ENCODE peak calls at places on chromosome 17, in four cellular contexts. R, D, U and V are unnamed samples.
A peak's percentile ranks its signal among the peaks of the same experiment; 100 is the strongest.

GRCh38 chr17:1697681-1698080 is 12.5 kb downstream of the TLCD2 start:
- DNase-seq in R (no peak), D (no peak), U (no peak), V (no peak)

GRCh38 chr17:67180275-67180674 is 64.7 kb downstream of the HELZ start:
- DNase-seq in R (no peak), D (no peak), U (no peak), V (no peak)

GRCh38 chr17:3982113-3982512 is 17.9 kb upstream of the ATP2A3 start:
- DNase-seq in R (no peak), D (no peak), U (no peak), V (no peak)

GRCh38 chr17:1177099-1177996 is 2.4 kb downstream of the ABR start:
- DNase-seq in R (no peak), D (no peak), U (no peak), V (no peak)

GRCh38 chr17:43673516-43674323 is 12.0 kb upstream of the MEOX1 start:
- DNase-seq in R (no peak), D (no peak), U (peak; percentile 31), V (peak; percentile 89)

GRCh38 chr17:28030386-28030785 is 12.1 kb upstream of the NLK start:
- DNase-seq in R (no peak), D (no peak), U (no peak), V (no peak)

GRCh38 chr17:12867726-12868125 is 78.4 kb downstream of the ARHGAP44 start:
- DNase-seq in R (no peak), D (no peak), U (no peak), V (no peak)

GRCh38 chr17:32569171-32570080 is 82.6 kb downstream of the CDK5R1 start:
- DNase-seq in R (no peak), D (no peak), U (no peak), V (no peak)

GRCh38 chr17:2634361-2634960 is 41.0 kb downstream of the PAFAH1B1 start:
- DNase-seq in R (no peak), D (no peak), U (no peak), V (no peak)

GRCh38 chr17:10699861-10700260 is 2.5 kb downstream of the ADPRM start:
- DNase-seq in R (no peak), D (no peak), U (no peak), V (no peak)

GRCh38 chr17:36755586-36755985 is 154.2 kb downstream of the MRM1 start:
- DNase-seq in R (no peak), D (no peak), U (no peak), V (peak; percentile 13)

GRCh38 chr17:81221371-81221841 is 1.4 kb downstream of the CEP131 start:
- DNase-seq in R (no peak), D (no peak), U (no peak), V (no peak)

GRCh38 chr17:40461036-40461721 is 17.9 kb downstream of the IGFBP4 start:
- DNase-seq in R (no peak), D (no peak), U (no peak), V (no peak)

GRCh38 chr17:71970312-71970711 is 150.5 kb upstream of the SOX9 start:
- DNase-seq in R (no peak), D (no peak), U (no peak), V (no peak)

GRCh38 chr17:32755045-32755805 is 121.7 kb downstream of the MYO1D start:
- DNase-seq in R (no peak), D (peak; percentile 34), U (no peak), V (no peak)

GRCh38 chr17:58184986-58185761 is 7.4 kb upstream of the EPX start:
- DNase-seq in R (no peak), D (no peak), U (no peak), V (no peak)

GRCh38 chr17:77254961-77255741 is 114.4 kb downstream of the SEC14L1 start:
- DNase-seq in R (no peak), D (peak; percentile 82), U (no peak), V (no peak)

GRCh38 chr17:28878981-28879380 is 18.6 kb downstream of the FLOT2 start:
- DNase-seq in R (no peak), D (no peak), U (no peak), V (no peak)

GRCh38 chr17:65039349-65039988 is 17.1 kb downstream of the GNA13 start:
- DNase-seq in R (no peak), D (no peak), U (no peak), V (no peak)

GRCh38 chr17:17605747-17606083 is 14.2 kb upstream of the PEMT start:
- DNase-seq in R (no peak), D (peak; percentile 48), U (no peak), V (no peak)

GRCh38 chr17:29593546-29594440 is 861 bp downstream of the ANKRD13B start:
- DNase-seq in R (no peak), D (no peak), U (no peak), V (no peak)

GRCh38 chr17:48131216-48131824 is 23.8 kb downstream of the SNX11 start:
- DNase-seq in R (no peak), D (peak; percentile 18), U (no peak), V (peak; percentile 69)

GRCh38 chr17:64146418-64147109 is 16.6 kb upstream of the ERN1 start:
- DNase-seq in R (no peak), D (no peak), U (peak; percentile 43), V (no peak)

GRCh38 chr17:2828396-2829038 is 32.3 kb downstream of the RAP1GAP2 start:
- DNase-seq in R (no peak), D (no peak), U (peak; percentile 68), V (peak; percentile 88)

GRCh38 chr17:77636835-77637806 is 321.4 kb upstream of the TNRC6C start:
- DNase-seq in R (no peak), D (no peak), U (no peak), V (no peak)

GRCh38 chr17:29686998-29687397 is 64.3 kb upstream of the CORO6 start:
- DNase-seq in R (no peak), D (no peak), U (no peak), V (no peak)

GRCh38 chr17:17043668-17044226 is 1.5 kb downstream of the MPRIP start:
- DNase-seq in R (no peak), D (no peak), U (no peak), V (no peak)

GRCh38 chr17:81465912-81466311 is 46.7 kb downstream of the ACTG1 start:
- DNase-seq in R (no peak), D (no peak), U (no peak), V (no peak)

GRCh38 chr17:47279062-47279801 is 25.6 kb downstream of the ITGB3 start:
- DNase-seq in R (no peak), D (peak; percentile 80), U (no peak), V (no peak)

GRCh38 chr17:29388937-29389336 is 1.2 kb upstream of the TAOK1 start:
- DNase-seq in R (no peak), D (no peak), U (no peak), V (no peak)

GRCh38 chr17:21089145-21089544 is 37.6 kb upstream of the DHRS7B start:
- DNase-seq in R (no peak), D (peak; percentile 29), U (no peak), V (no peak)

GRCh38 chr17:6435968-6436367 is 1.0 kb upstream of the AIPL1 start:
- DNase-seq in R (peak; percentile 13), D (peak; percentile 29), U (no peak), V (peak; percentile 71)

GRCh38 chr17:37506678-37507077 is 17.0 kb downstream of the DUSP14 start:
- DNase-seq in R (no peak), D (no peak), U (no peak), V (peak; percentile 23)

GRCh38 chr17:71402661-71403141 is 718.1 kb upstream of the SOX9 start:
- DNase-seq in R (no peak), D (no peak), U (no peak), V (no peak)